ENCODE peak calls at places on chromosomes 12 and 14, in seven cellular contexts. V, Z, N, J, O, K and S are unnamed samples.

GRCh38 chr14:24435192-24435810 is 5.5 kb downstream of the KHNYN start:
- DNase-seq in V (no peak), Z (no peak), N (no peak), J (no peak), O (no peak), K (no peak), S (no peak)

GRCh38 chr12:68400231-68400829 is 68.2 kb upstream of the MDM1 start:
- DNase-seq in V (no peak), Z (no peak), N (no peak), J (no peak), O (no peak), K (no peak), S (no peak)

GRCh38 chr12:123996581-123996980 is 23.6 kb downstream of the ZNF664 start:
- DNase-seq in V (no peak), Z (no peak), N (no peak), J (no peak), O (no peak), K (peak; percentile 18), S (no peak)

GRCh38 chr12:70660620-70661219 is 23.5 kb upstream of the PTPRB start:
- DNase-seq in V (no peak), Z (peak; percentile 18), N (peak; percentile 97), J (peak; percentile 82), O (peak; percentile 9), K (no peak), S (no peak)

GRCh38 chr14:95482967-95483842 is 33.2 kb downstream of the SYNE3 start:
- DNase-seq in V (no peak), Z (peak; percentile 46), N (peak; percentile 96), J (peak; percentile 82), O (peak; percentile 90), K (no peak), S (no peak)

GRCh38 chr12:89261210-89261609 is 91.1 kb downstream of the DUSP6 start:
- DNase-seq in V (peak; percentile 25), Z (no peak), N (no peak), J (no peak), O (no peak), K (no peak), S (no peak)

GRCh38 chr12:53737951-53738833 is 10.9 kb upstream of the CALCOCO1 start:
- DNase-seq in V (peak; percentile 48), Z (no peak), N (no peak), J (no peak), O (peak; percentile 60), K (peak; percentile 62), S (no peak)

GRCh38 chr12:128715485-128715884 is 108.3 kb downstream of the SLC15A4 start:
- DNase-seq in V (no peak), Z (no peak), N (no peak), J (no peak), O (no peak), K (no peak), S (no peak)

GRCh38 chr12:103495158-103495782 is 498 bp downstream of the C12orf42 start:
- DNase-seq in V (peak; percentile 76), Z (no peak), N (no peak), J (no peak), O (peak; percentile 28), K (peak; percentile 89), S (no peak)

GRCh38 chr12:71060426-71060825 is 97.4 kb downstream of the TSPAN8 start:
- DNase-seq in V (no peak), Z (no peak), N (no peak), J (no peak), O (no peak), K (peak; percentile 27), S (no peak)

GRCh38 chr12:116423053-116423452 is 136.1 kb upstream of the MAP1LC3B2 start:
- DNase-seq in V (no peak), Z (no peak), N (peak; percentile 85), J (peak; percentile 48), O (peak; percentile 64), K (no peak), S (no peak)

GRCh38 chr12:6450869-6451347 is 934 bp upstream of the TAPBPL start:
- DNase-seq in V (no peak), Z (no peak), N (no peak), J (no peak), O (peak; percentile 52), K (no peak), S (no peak)

GRCh38 chr14:24437020-24437735 is 5.4 kb downstream of the SDR39U1 start:
- DNase-seq in V (no peak), Z (no peak), N (no peak), J (no peak), O (no peak), K (no peak), S (peak; percentile 67)

GRCh38 chr14:51357250-51357649 is 117.2 kb downstream of the TMX1 start:
- DNase-seq in V (no peak), Z (no peak), N (no peak), J (no peak), O (no peak), K (no peak), S (no peak)

GRCh38 chr12:38771871-38772270 is 133.5 kb downstream of the CPNE8 start:
- DNase-seq in V (no peak), Z (no peak), N (no peak), J (no peak), O (no peak), K (no peak), S (no peak)

GRCh38 chr12:77914089-77914488 is 83.4 kb downstream of the NAV3 start:
- DNase-seq in V (no peak), Z (no peak), N (no peak), J (no peak), O (no peak), K (no peak), S (peak; percentile 10)

GRCh38 chr14:80996049-80996901 is 40.9 kb downstream of the TSHR start:
- DNase-seq in V (peak; percentile 50), Z (peak; percentile 66), N (peak; percentile 93), J (peak; percentile 83), O (peak; percentile 84), K (peak; percentile 64), S (peak; percentile 82)

GRCh38 chr12:48542300-48542928 is 17.0 kb downstream of the OR8S1 start:
- DNase-seq in V (no peak), Z (peak; percentile 23), N (peak; percentile 47), J (peak; percentile 63), O (peak; percentile 25), K (peak; percentile 45), S (peak; percentile 20)

GRCh38 chr12:55698965-55699364 is 8.7 kb downstream of the ITGA7 start:
- DNase-seq in V (no peak), Z (no peak), N (no peak), J (no peak), O (no peak), K (no peak), S (no peak)

GRCh38 chr14:74459289-74459946 is 33.4 kb upstream of the SYNDIG1L start:
- DNase-seq in V (peak; percentile 54), Z (no peak), N (peak; percentile 93), J (peak; percentile 63), O (peak; percentile 47), K (peak; percentile 71), S (peak; percentile 36)

GRCh38 chr12:53791735-53792326 is 40.1 kb upstream of the CISTR start:
- DNase-seq in V (no peak), Z (peak; percentile 38), N (peak; percentile 28), J (peak; percentile 37), O (peak; percentile 42), K (peak; percentile 38), S (peak; percentile 38)

GRCh38 chr12:131159660-131160059 is 206.0 kb downstream of the ADGRD1 start:
- DNase-seq in V (no peak), Z (peak; percentile 18), N (no peak), J (peak; percentile 23), O (no peak), K (peak; percentile 69), S (no peak)

GRCh38 chr12:62215506-62215905 is 44.7 kb upstream of the USP15 start:
- DNase-seq in V (no peak), Z (no peak), N (no peak), J (peak; percentile 78), O (no peak), K (no peak), S (no peak)

GRCh38 chr14:35340616-35341453 is 48.7 kb downstream of the PSMA6 start:
- DNase-seq in V (peak; percentile 15), Z (no peak), N (no peak), J (no peak), O (no peak), K (no peak), S (no peak)

GRCh38 chr14:39230416-39230815 is 3.3 kb upstream of the MIA2 start:
- DNase-seq in V (no peak), Z (no peak), N (peak; percentile 40), J (no peak), O (no peak), K (no peak), S (no peak)
- TF ChIP-seq EZH2phosphoT487 in V (no peak), Z (no peak), N (no peak), J (no peak), O (no peak), K (no peak), S (no peak)

GRCh38 chr14:40336846-40337245 is 904.6 kb upstream of the FBXO33 start:
- DNase-seq in V (no peak), Z (no peak), N (no peak), J (no peak), O (no peak), K (no peak), S (no peak)

GRCh38 chr14:40346275-40346674 is 914.0 kb upstream of the FBXO33 start:
- DNase-seq in V (no peak), Z (no peak), N (no peak), J (no peak), O (no peak), K (no peak), S (no peak)

GRCh38 chr14:40340708-40341107 is 908.5 kb upstream of the FBXO33 start:
- DNase-seq in V (no peak), Z (no peak), N (no peak), J (no peak), O (no peak), K (no peak), S (no peak)
- TF ChIP-seq EZH2phosphoT487 in V (no peak), Z (no peak), N (no peak), J (no peak), O (no peak), K (no peak), S (no peak)

DNA sequence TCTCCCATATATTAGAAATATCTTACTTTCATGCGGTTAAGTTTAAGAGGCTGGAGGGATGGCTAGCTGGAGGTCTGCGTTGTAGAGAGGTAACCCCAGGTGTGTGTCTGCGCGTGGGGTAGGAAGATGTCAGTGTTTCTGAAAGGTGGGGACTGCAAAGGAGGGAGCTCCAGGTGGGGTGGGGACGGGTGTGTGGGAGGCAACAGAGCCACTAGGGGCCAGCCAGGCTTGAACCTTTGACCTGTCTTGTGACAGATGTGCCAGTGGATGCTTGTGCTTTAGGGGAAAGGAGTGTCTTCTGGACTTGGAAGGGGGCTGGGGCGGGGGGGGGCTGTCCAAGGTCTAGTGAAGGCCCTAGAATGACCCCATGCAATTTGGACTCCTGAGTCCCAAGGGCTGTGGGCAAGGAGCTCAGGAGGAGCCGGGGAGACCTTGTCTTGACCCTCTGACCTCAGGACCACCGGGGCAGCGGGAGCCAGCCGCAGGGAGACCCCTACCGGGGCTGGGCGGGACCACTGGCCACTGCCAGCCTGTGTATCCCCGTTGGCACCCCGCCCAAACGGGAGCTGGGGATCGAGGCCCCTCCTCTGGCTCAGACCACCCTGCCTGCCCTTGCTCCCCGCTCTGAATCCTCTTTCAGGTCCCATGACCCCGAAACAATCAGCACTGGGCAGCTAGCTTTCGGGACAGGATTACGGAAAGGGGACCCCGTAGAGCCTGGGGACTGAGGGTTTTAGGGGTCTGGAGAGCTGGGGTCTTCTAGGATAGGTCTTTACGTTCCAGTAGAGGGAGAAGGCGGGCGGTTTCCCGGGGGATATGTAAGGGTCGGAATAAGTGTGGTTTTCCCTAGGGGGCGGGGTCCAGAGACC is 1.1 kb downstream of the GLI1 start:
- DNase-seq in V (peak; percentile 63), Z (no peak), N (no peak), J (no peak), O (peak; percentile 70), K (peak; percentile 96), S (peak; percentile 60)
- TF ChIP-seq EZH2phosphoT487 in V (no peak), Z (no peak), N (no peak), J (no peak), O (no peak), K (no peak), S (no peak)

GRCh38 chr12:104790296-104791125 is 167.6 kb downstream of the SLC41A2 start:
- DNase-seq in V (peak; percentile 50), Z (peak; percentile 22), N (peak; percentile 21), J (peak; percentile 31), O (peak; percentile 64), K (peak; percentile 72), S (peak; percentile 42)
- TF ChIP-seq EZH2phosphoT487 in V (no peak), Z (no peak), N (no peak), J (no peak), O (no peak), K (no peak), S (no peak)